ENCODE peak calls at places on chromosomes 1 and 21, in ten cellular contexts. One of them, this sample, is unnamed.

GRCh38 chr1:171983584-171983983 is 142.3 kb downstream of the DNM3 start:
- DNase-seq in fibroblast of lung: peak; percentile 29
- DNase-seq in Peyer's patch: no peak
- DNase-seq in suprapubic skin: no peak
- DNase-seq in right lobe of liver: no peak
- DNase-seq in adrenal gland: no peak
- DNase-seq in cardiac muscle cell: peak; percentile 58
- DNase-seq in heart left ventricle: no peak
- DNase-seq in left ventricle myocardium inferior: no peak
- DNase-seq in tibial nerve: no peak
- DNase-seq in this sample: no peak

GRCh38 chr1:45205910-45206721 is at the start of gene ZSWIM5:
- DNase-seq in left ventricle myocardium inferior: peak; percentile 72
- DNase-seq in fibroblast of lung: peak; percentile 64
- DNase-seq in cardiac muscle cell: peak; percentile 53
- DNase-seq in adrenal gland: peak; percentile 70
- DNase-seq in right lobe of liver: peak; percentile 74
- DNase-seq in tibial nerve: peak; percentile 14
- DNase-seq in Peyer's patch: peak; percentile 68
- DNase-seq in suprapubic skin: peak; percentile 66
- DNase-seq in heart left ventricle: peak; percentile 78
- DNase-seq in this sample: peak; percentile 52

GRCh38 chr1:116909511-116910378 is at the start of gene PTGFRN:
- DNase-seq in Peyer's patch: no peak
- DNase-seq in right lobe of liver: peak; percentile 69
- DNase-seq in cardiac muscle cell: peak; percentile 88
- DNase-seq in tibial nerve: no peak
- DNase-seq in adrenal gland: peak; percentile 79
- DNase-seq in heart left ventricle: peak; percentile 83
- DNase-seq in fibroblast of lung: peak; percentile 74
- DNase-seq in suprapubic skin: peak; percentile 85
- DNase-seq in left ventricle myocardium inferior: peak; percentile 77
- DNase-seq in this sample: peak; percentile 61

GRCh38 chr1:194296201-194296600 is 1109.8 kb upstream of the B3GALT2 start:
- DNase-seq in left ventricle myocardium inferior: no peak
- DNase-seq in Peyer's patch: no peak
- DNase-seq in adrenal gland: no peak
- DNase-seq in right lobe of liver: no peak
- DNase-seq in cardiac muscle cell: no peak
- DNase-seq in fibroblast of lung: peak; percentile 28
- DNase-seq in tibial nerve: no peak
- DNase-seq in heart left ventricle: no peak
- DNase-seq in suprapubic skin: no peak
- DNase-seq in this sample: no peak

GRCh38 chr1:204791453-204792366 is 79.0 kb upstream of the NFASC start:
- DNase-seq in suprapubic skin: no peak
- DNase-seq in cardiac muscle cell: peak; percentile 64
- DNase-seq in Peyer's patch: peak; percentile 77
- DNase-seq in left ventricle myocardium inferior: peak; percentile 58
- DNase-seq in adrenal gland: peak; percentile 59
- DNase-seq in right lobe of liver: peak; percentile 70
- DNase-seq in tibial nerve: peak; percentile 18
- DNase-seq in fibroblast of lung: peak; percentile 38
- DNase-seq in heart left ventricle: peak; percentile 61
- DNase-seq in this sample: peak; percentile 89

GRCh38 chr1:228341450-228341813 is 65.2 kb downstream of the TRIM11 start:
- DNase-seq in right lobe of liver: peak; percentile 50
- DNase-seq in adrenal gland: peak; percentile 5
- DNase-seq in fibroblast of lung: no peak
- DNase-seq in left ventricle myocardium inferior: peak; percentile 9
- DNase-seq in tibial nerve: peak; percentile 9
- DNase-seq in cardiac muscle cell: no peak
- DNase-seq in Peyer's patch: no peak
- DNase-seq in suprapubic skin: peak; percentile 50
- DNase-seq in heart left ventricle: peak; percentile 19
- DNase-seq in this sample: no peak

GRCh38 chr1:199551967-199552565 is 475.4 kb upstream of the NR5A2 start:
- DNase-seq in right lobe of liver: no peak
- DNase-seq in cardiac muscle cell: peak; percentile 83
- DNase-seq in Peyer's patch: no peak
- DNase-seq in tibial nerve: no peak
- DNase-seq in adrenal gland: peak; percentile 24
- DNase-seq in fibroblast of lung: peak; percentile 69
- DNase-seq in heart left ventricle: peak; percentile 23
- DNase-seq in suprapubic skin: no peak
- DNase-seq in left ventricle myocardium inferior: no peak
- DNase-seq in this sample: peak; percentile 72

GRCh38 chr1:227942021-227942715 is 5.6 kb downstream of the WNT9A start:
- DNase-seq in left ventricle myocardium inferior: no peak
- DNase-seq in cardiac muscle cell: no peak
- DNase-seq in heart left ventricle: no peak
- DNase-seq in right lobe of liver: peak; percentile 37
- DNase-seq in suprapubic skin: peak; percentile 55
- DNase-seq in fibroblast of lung: no peak
- DNase-seq in Peyer's patch: no peak
- DNase-seq in adrenal gland: peak; percentile 9
- DNase-seq in tibial nerve: peak; percentile 12
- DNase-seq in this sample: peak; percentile 32

GRCh38 chr21:21200103-21200938 is 202.1 kb downstream of the NCAM2 start:
- DNase-seq in fibroblast of lung: peak; percentile 100
- DNase-seq in tibial nerve: peak; percentile 14
- DNase-seq in adrenal gland: peak; percentile 89
- DNase-seq in cardiac muscle cell: peak; percentile 98
- DNase-seq in left ventricle myocardium inferior: peak; percentile 31
- DNase-seq in heart left ventricle: peak; percentile 49
- DNase-seq in right lobe of liver: no peak
- DNase-seq in suprapubic skin: peak; percentile 67
- DNase-seq in Peyer's patch: peak; percentile 20
- DNase-seq in this sample: no peak

GRCh38 chr1:59062743-59063142 is 234.2 kb upstream of the FGGY start:
- DNase-seq in left ventricle myocardium inferior: no peak
- DNase-seq in cardiac muscle cell: peak; percentile 84
- DNase-seq in suprapubic skin: no peak
- DNase-seq in right lobe of liver: no peak
- DNase-seq in Peyer's patch: no peak
- DNase-seq in tibial nerve: no peak
- DNase-seq in heart left ventricle: peak; percentile 40
- DNase-seq in fibroblast of lung: peak; percentile 83
- DNase-seq in adrenal gland: peak; percentile 70
- DNase-seq in this sample: no peak

GRCh38 chr21:45643021-45643980 is at the start of gene PCBP3:
- DNase-seq in tibial nerve: peak; percentile 90
- DNase-seq in heart left ventricle: peak; percentile 97
- DNase-seq in fibroblast of lung: peak; percentile 87
- DNase-seq in left ventricle myocardium inferior: peak; percentile 95
- DNase-seq in cardiac muscle cell: peak; percentile 99
- DNase-seq in adrenal gland: peak; percentile 97
- DNase-seq in right lobe of liver: peak; percentile 95
- DNase-seq in suprapubic skin: peak; percentile 95
- DNase-seq in Peyer's patch: peak; percentile 95
- DNase-seq in this sample: peak; percentile 100

GRCh38 chr1:184929711-184930202 is 44.6 kb downstream of the NIBAN1 start:
- DNase-seq in suprapubic skin: no peak
- DNase-seq in left ventricle myocardium inferior: no peak
- DNase-seq in Peyer's patch: no peak
- DNase-seq in right lobe of liver: no peak
- DNase-seq in cardiac muscle cell: peak; percentile 43
- DNase-seq in tibial nerve: no peak
- DNase-seq in adrenal gland: no peak
- DNase-seq in heart left ventricle: no peak
- DNase-seq in fibroblast of lung: no peak
- DNase-seq in this sample: no peak

GRCh38 chr1:247539214-247539613 is 3.0 kb upstream of the OR2C3 start:
- DNase-seq in suprapubic skin: no peak
- DNase-seq in Peyer's patch: no peak
- DNase-seq in fibroblast of lung: no peak
- DNase-seq in tibial nerve: no peak
- DNase-seq in cardiac muscle cell: no peak
- DNase-seq in left ventricle myocardium inferior: no peak
- DNase-seq in adrenal gland: no peak
- DNase-seq in right lobe of liver: no peak
- DNase-seq in heart left ventricle: no peak
- DNase-seq in this sample: no peak

GRCh38 chr21:25490742-25491141 is 116.5 kb downstream of the MRPL39 start:
- DNase-seq in fibroblast of lung: no peak
- DNase-seq in tibial nerve: no peak
- DNase-seq in cardiac muscle cell: no peak
- DNase-seq in right lobe of liver: no peak
- DNase-seq in Peyer's patch: no peak
- DNase-seq in suprapubic skin: no peak
- DNase-seq in adrenal gland: no peak
- DNase-seq in left ventricle myocardium inferior: no peak
- DNase-seq in heart left ventricle: no peak
- DNase-seq in this sample: no peak

GRCh38 chr1:202586018-202586821 is 124.0 kb downstream of the SYT2 start:
- DNase-seq in heart left ventricle: peak; percentile 52
- DNase-seq in Peyer's patch: peak; percentile 33
- DNase-seq in adrenal gland: no peak
- DNase-seq in fibroblast of lung: peak; percentile 61
- DNase-seq in left ventricle myocardium inferior: no peak
- DNase-seq in suprapubic skin: no peak
- DNase-seq in right lobe of liver: no peak
- DNase-seq in cardiac muscle cell: peak; percentile 73
- DNase-seq in tibial nerve: peak; percentile 79
- DNase-seq in this sample: peak; percentile 80

GRCh38 chr21:27132270-27132669 is 165.4 kb upstream of the ADAMTS5 start:
- DNase-seq in fibroblast of lung: peak; percentile 23
- DNase-seq in cardiac muscle cell: peak; percentile 53
- DNase-seq in adrenal gland: no peak
- DNase-seq in Peyer's patch: no peak
- DNase-seq in heart left ventricle: no peak
- DNase-seq in tibial nerve: no peak
- DNase-seq in right lobe of liver: no peak
- DNase-seq in left ventricle myocardium inferior: no peak
- DNase-seq in suprapubic skin: no peak
- DNase-seq in this sample: no peak

GRCh38 chr1:40884055-40884795 is 22.1 kb upstream of the CITED4 start:
- DNase-seq in left ventricle myocardium inferior: no peak
- DNase-seq in fibroblast of lung: no peak
- DNase-seq in right lobe of liver: no peak
- DNase-seq in suprapubic skin: no peak
- DNase-seq in heart left ventricle: no peak
- DNase-seq in adrenal gland: no peak
- DNase-seq in tibial nerve: no peak
- DNase-seq in Peyer's patch: no peak
- DNase-seq in cardiac muscle cell: no peak
- DNase-seq in this sample: no peak
- H3K4me3 ChIP-seq in left ventricle myocardium inferior: peak overlapping the region; percentile 53
- H3K4me3 ChIP-seq in fibroblast of lung: no peak overlapping the region
- H3K4me3 ChIP-seq in right lobe of liver: no peak overlapping the region
- H3K4me3 ChIP-seq in suprapubic skin: peak overlapping the region; percentile 25
- H3K4me3 ChIP-seq in heart left ventricle: peak overlapping the region; percentile 36
- H3K4me3 ChIP-seq in adrenal gland: no peak overlapping the region
- H3K4me3 ChIP-seq in tibial nerve: no peak overlapping the region
- H3K4me3 ChIP-seq in Peyer's patch: no peak overlapping the region
- H3K4me3 ChIP-seq in cardiac muscle cell: peak overlapping the region; percentile 11
- H3K4me3 ChIP-seq in this sample: no peak overlapping the region

DNA sequence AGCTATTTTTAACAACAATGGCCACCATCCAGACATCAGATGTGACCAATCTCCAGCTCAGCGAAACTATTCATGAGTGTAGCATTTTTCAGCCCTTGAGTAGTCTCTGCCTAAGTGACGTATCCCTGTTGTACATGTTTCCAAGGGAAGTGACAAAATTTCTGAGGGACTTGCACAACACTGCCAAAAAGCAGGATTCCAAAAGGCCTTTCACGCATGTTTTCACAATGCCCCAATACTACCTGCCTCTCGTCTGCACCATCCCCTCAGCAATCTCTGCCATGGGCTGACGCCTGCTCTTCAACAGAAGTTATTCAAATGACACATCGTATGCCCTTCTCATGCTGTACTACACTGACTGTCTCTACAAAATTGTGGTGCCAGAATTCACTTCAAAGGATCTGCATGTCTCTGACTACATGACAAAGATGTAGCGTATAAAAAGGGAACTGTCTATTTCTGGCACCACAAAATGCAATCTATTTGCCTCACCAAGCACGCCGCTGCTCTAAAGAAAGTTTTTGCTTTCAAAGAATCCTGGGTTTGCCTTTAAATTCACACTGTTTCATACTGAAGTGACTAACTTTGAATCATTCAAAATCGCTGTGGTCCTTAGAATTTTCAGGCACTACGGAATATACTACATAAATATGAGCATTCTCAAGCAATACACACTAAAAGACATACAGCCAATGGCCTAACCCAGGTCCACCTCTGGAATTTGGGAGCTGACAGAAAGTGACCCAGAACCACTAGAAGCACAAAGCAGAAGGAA is 32.9 kb downstream of the JAK1 start:
- DNase-seq in fibroblast of lung: peak; percentile 97
- DNase-seq in adrenal gland: peak; percentile 75
- DNase-seq in Peyer's patch: no peak
- DNase-seq in left ventricle myocardium inferior: no peak
- DNase-seq in heart left ventricle: no peak
- DNase-seq in cardiac muscle cell: peak; percentile 94
- DNase-seq in right lobe of liver: no peak
- DNase-seq in tibial nerve: no peak
- DNase-seq in suprapubic skin: peak; percentile 75
- DNase-seq in this sample: no peak
- H3K4me1 ChIP-seq in fibroblast of lung: peaks cover 20% of the 10 kb centered on the region
- H3K4me1 ChIP-seq in adrenal gland: peaks cover 29% of the 10 kb centered on the region
- H3K4me1 ChIP-seq in Peyer's patch: peaks cover 19% of the 10 kb centered on the region
- H3K4me1 ChIP-seq in left ventricle myocardium inferior: peaks cover 62% of the 10 kb centered on the region
- H3K4me1 ChIP-seq in heart left ventricle: peaks cover 56% of the 10 kb centered on the region
- H3K4me1 ChIP-seq in cardiac muscle cell: peaks cover 11% of the 10 kb centered on the region
- H3K4me1 ChIP-seq in right lobe of liver: peaks cover 6% of the 10 kb centered on the region
- H3K4me1 ChIP-seq in tibial nerve: peaks cover 30% of the 10 kb centered on the region
- H3K4me1 ChIP-seq in suprapubic skin: peaks cover 42% of the 10 kb centered on the region
- H3K4me1 ChIP-seq in this sample: no peaks in the 10 kb centered on the region

GRCh38 chr1:118859999-118860398 is 128.1 kb downstream of the TBX15 start:
- DNase-seq in cardiac muscle cell: no peak
- DNase-seq in left ventricle myocardium inferior: no peak
- DNase-seq in tibial nerve: no peak
- DNase-seq in fibroblast of lung: no peak
- DNase-seq in suprapubic skin: no peak
- DNase-seq in right lobe of liver: no peak
- DNase-seq in adrenal gland: no peak
- DNase-seq in Peyer's patch: no peak
- DNase-seq in heart left ventricle: no peak
- DNase-seq in this sample: no peak
- TF ChIP-seq CTCF in cardiac muscle cell: no peak
- TF ChIP-seq CTCF in left ventricle myocardium inferior: no peak
- TF ChIP-seq CTCF in tibial nerve: no peak
- TF ChIP-seq CTCF in fibroblast of lung: no peak
- TF ChIP-seq CTCF in suprapubic skin: no peak
- TF ChIP-seq CTCF in right lobe of liver: no peak
- TF ChIP-seq CTCF in adrenal gland: no peak
- TF ChIP-seq CTCF in Peyer's patch: no peak
- TF ChIP-seq CTCF in heart left ventricle: no peak
- TF ChIP-seq CTCF in this sample: no peak

DNA sequence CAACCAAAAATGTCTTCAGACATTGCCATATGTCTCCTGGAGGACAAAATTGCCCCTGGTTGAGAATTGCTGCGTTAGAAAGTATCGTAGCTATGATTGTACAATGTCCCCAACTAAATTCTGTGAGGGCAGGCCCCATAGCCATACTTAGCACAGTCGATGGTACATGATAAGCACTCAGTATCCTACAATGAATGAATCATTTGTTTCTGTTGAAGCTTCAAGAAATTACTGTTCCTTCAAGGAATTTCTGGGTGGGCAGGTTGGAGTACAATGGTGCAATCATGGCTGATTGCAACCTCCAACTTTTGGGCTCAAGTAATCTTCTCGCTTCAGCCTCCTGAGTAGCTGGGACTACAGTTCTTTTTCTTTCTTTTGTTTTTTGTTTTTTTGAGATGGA is 4.7 kb downstream of the CAP1 start:
- DNase-seq in tibial nerve: no peak
- DNase-seq in heart left ventricle: no peak
- DNase-seq in suprapubic skin: no peak
- DNase-seq in left ventricle myocardium inferior: no peak
- DNase-seq in right lobe of liver: no peak
- DNase-seq in cardiac muscle cell: peak; percentile 62
- DNase-seq in adrenal gland: no peak
- DNase-seq in fibroblast of lung: peak; percentile 53
- DNase-seq in Peyer's patch: no peak
- DNase-seq in this sample: no peak
- H3K4me3 ChIP-seq in tibial nerve: no peak overlapping the region
- H3K4me3 ChIP-seq in heart left ventricle: no peak overlapping the region
- H3K4me3 ChIP-seq in suprapubic skin: no peak overlapping the region
- H3K4me3 ChIP-seq in left ventricle myocardium inferior: no peak overlapping the region
- H3K4me3 ChIP-seq in right lobe of liver: no peak overlapping the region
- H3K4me3 ChIP-seq in cardiac muscle cell: no peak overlapping the region
- H3K4me3 ChIP-seq in adrenal gland: no peak overlapping the region
- H3K4me3 ChIP-seq in fibroblast of lung: no peak overlapping the region
- H3K4me3 ChIP-seq in Peyer's patch: no peak overlapping the region
- H3K4me3 ChIP-seq in this sample: no peak overlapping the region

This sample was measured in BE2C.